ENCODE peak calls at places on chromosome 1, in seven cellular contexts. One of them, this sample, is unnamed.

GRCh38 chr1:52360595-52360968 is 5.4 kb downstream of the CC2D1B start:
- DNase-seq in hepatocyte: no peak
- DNase-seq in fibroblast of lung: no peak
- DNase-seq in mesenchymal stem cell: no peak
- DNase-seq in IMR-90: no peak
- DNase-seq in GM23248: no peak
- DNase-seq in H9: no peak
- DNase-seq in this sample: no peak

GRCh38 chr1:112698366-112699310 is 8.3 kb downstream of the RHOC start:
- DNase-seq in hepatocyte: peak
- DNase-seq in fibroblast of lung: no peak
- DNase-seq in mesenchymal stem cell: no peak
- DNase-seq in IMR-90: no peak
- DNase-seq in GM23248: no peak
- DNase-seq in H9: no peak
- DNase-seq in this sample: peak

GRCh38 chr1:38962560-38962959 is 20.9 kb upstream of the RHBDL2 start:
- DNase-seq in hepatocyte: no peak
- DNase-seq in fibroblast of lung: peak
- DNase-seq in mesenchymal stem cell: peak
- DNase-seq in IMR-90: peak
- DNase-seq in GM23248: peak
- DNase-seq in H9: no peak
- DNase-seq in this sample: peak

GRCh38 chr1:41338820-41339219 is 22.4 kb upstream of the FOXO6 start:
- DNase-seq in hepatocyte: no peak
- DNase-seq in fibroblast of lung: no peak
- DNase-seq in mesenchymal stem cell: no peak
- DNase-seq in IMR-90: no peak
- DNase-seq in GM23248: no peak
- DNase-seq in H9: no peak
- DNase-seq in this sample: no peak

GRCh38 chr1:110211503-110212164 is 1.5 kb downstream of the KCNC4 start:
- DNase-seq in hepatocyte: no peak
- DNase-seq in fibroblast of lung: no peak
- DNase-seq in mesenchymal stem cell: no peak
- DNase-seq in IMR-90: no peak
- DNase-seq in GM23248: peak
- DNase-seq in H9: peak
- DNase-seq in this sample: no peak

GRCh38 chr1:207404849-207405525 is 49.1 kb upstream of the CR2 start:
- DNase-seq in hepatocyte: peak
- DNase-seq in fibroblast of lung: peak
- DNase-seq in mesenchymal stem cell: peak
- DNase-seq in IMR-90: peak
- DNase-seq in GM23248: peak
- DNase-seq in H9: no peak
- DNase-seq in this sample: peak

GRCh38 chr1:91498498-91499245 is 2.0 kb upstream of the CDC7 start:
- DNase-seq in hepatocyte: no peak
- DNase-seq in fibroblast of lung: no peak
- DNase-seq in mesenchymal stem cell: no peak
- DNase-seq in IMR-90: no peak
- DNase-seq in GM23248: no peak
- DNase-seq in H9: no peak
- DNase-seq in this sample: peak

GRCh38 chr1:27671964-27672749 is at the start of gene IFI6:
- DNase-seq in hepatocyte: peak
- DNase-seq in fibroblast of lung: peak
- DNase-seq in mesenchymal stem cell: peak
- DNase-seq in IMR-90: peak
- DNase-seq in GM23248: peak
- DNase-seq in H9: peak
- DNase-seq in this sample: peak

GRCh38 chr1:64006276-64007051 is 197.0 kb upstream of the UBE2U start:
- DNase-seq in hepatocyte: peak
- DNase-seq in fibroblast of lung: peak
- DNase-seq in mesenchymal stem cell: peak
- DNase-seq in IMR-90: peak
- DNase-seq in GM23248: peak
- DNase-seq in H9: no peak
- DNase-seq in this sample: peak

GRCh38 chr1:46352363-46352762 is 11.8 kb downstream of the NSUN4 start:
- DNase-seq in hepatocyte: no peak
- DNase-seq in fibroblast of lung: no peak
- DNase-seq in mesenchymal stem cell: no peak
- DNase-seq in IMR-90: no peak
- DNase-seq in GM23248: no peak
- DNase-seq in H9: no peak
- DNase-seq in this sample: no peak

GRCh38 chr1:24047101-24047459 is 64.9 kb downstream of the MYOM3 start:
- DNase-seq in hepatocyte: no peak
- DNase-seq in fibroblast of lung: peak
- DNase-seq in mesenchymal stem cell: no peak
- DNase-seq in IMR-90: peak
- DNase-seq in GM23248: peak
- DNase-seq in H9: no peak
- DNase-seq in this sample: peak

GRCh38 chr1:68623700-68624099 is 126.8 kb upstream of the DEPDC1 start:
- DNase-seq in hepatocyte: no peak
- DNase-seq in fibroblast of lung: peak
- DNase-seq in mesenchymal stem cell: no peak
- DNase-seq in IMR-90: no peak
- DNase-seq in GM23248: no peak
- DNase-seq in H9: no peak
- DNase-seq in this sample: no peak

GRCh38 chr1:33684346-33685122 is 179.3 kb upstream of the HMGB4 start:
- DNase-seq in hepatocyte: no peak
- DNase-seq in fibroblast of lung: no peak
- DNase-seq in mesenchymal stem cell: no peak
- DNase-seq in IMR-90: no peak
- DNase-seq in GM23248: peak
- DNase-seq in H9: no peak
- DNase-seq in this sample: no peak

GRCh38 chr1:23629728-23630290 is 61.8 kb upstream of the RPL11 start:
- DNase-seq in hepatocyte: no peak
- DNase-seq in fibroblast of lung: no peak
- DNase-seq in mesenchymal stem cell: no peak
- DNase-seq in IMR-90: no peak
- DNase-seq in GM23248: no peak
- DNase-seq in H9: no peak
- DNase-seq in this sample: no peak

GRCh38 chr1:19400875-19401854 is 84.2 kb downstream of the CAPZB start:
- DNase-seq in hepatocyte: no peak
- DNase-seq in fibroblast of lung: no peak
- DNase-seq in mesenchymal stem cell: no peak
- DNase-seq in IMR-90: no peak
- DNase-seq in GM23248: no peak
- DNase-seq in H9: peak
- DNase-seq in this sample: no peak

GRCh38 chr1:205284420-205285144 is 37.0 kb downstream of the NUAK2 start:
- DNase-seq in hepatocyte: peak
- DNase-seq in fibroblast of lung: peak
- DNase-seq in mesenchymal stem cell: peak
- DNase-seq in IMR-90: peak
- DNase-seq in GM23248: peak
- DNase-seq in H9: peak
- DNase-seq in this sample: peak

GRCh38 chr1:228337031-228337564 is 69.5 kb downstream of the TRIM11 start:
- DNase-seq in hepatocyte: no peak
- DNase-seq in fibroblast of lung: no peak
- DNase-seq in mesenchymal stem cell: no peak
- DNase-seq in IMR-90: no peak
- DNase-seq in GM23248: no peak
- DNase-seq in H9: no peak
- DNase-seq in this sample: no peak

GRCh38 chr1:20192364-20192763 is 6.0 kb upstream of the PLA2G2C start:
- DNase-seq in hepatocyte: peak
- DNase-seq in fibroblast of lung: peak
- DNase-seq in mesenchymal stem cell: peak
- DNase-seq in IMR-90: peak
- DNase-seq in GM23248: peak
- DNase-seq in H9: no peak
- DNase-seq in this sample: no peak

GRCh38 chr1:226763741-226764264 is 24.7 kb upstream of the ITPKB start:
- DNase-seq in hepatocyte: peak
- DNase-seq in fibroblast of lung: peak
- DNase-seq in mesenchymal stem cell: peak
- DNase-seq in IMR-90: peak
- DNase-seq in GM23248: peak
- DNase-seq in H9: peak
- DNase-seq in this sample: no peak

GRCh38 chr1:156897078-156897825 is 3.7 kb downstream of the PEAR1 start:
- DNase-seq in hepatocyte: no peak
- DNase-seq in fibroblast of lung: peak
- DNase-seq in mesenchymal stem cell: peak
- DNase-seq in IMR-90: peak
- DNase-seq in GM23248: peak
- DNase-seq in H9: no peak
- DNase-seq in this sample: no peak

GRCh38 chr1:156898151-156898550 is 4.6 kb downstream of the PEAR1 start:
- DNase-seq in hepatocyte: peak
- DNase-seq in fibroblast of lung: peak
- DNase-seq in mesenchymal stem cell: peak
- DNase-seq in IMR-90: peak
- DNase-seq in GM23248: no peak
- DNase-seq in H9: no peak
- DNase-seq in this sample: peak

GRCh38 chr1:156895408-156895874 is 1.9 kb downstream of the PEAR1 start:
- DNase-seq in hepatocyte: no peak
- DNase-seq in fibroblast of lung: no peak
- DNase-seq in mesenchymal stem cell: peak
- DNase-seq in IMR-90: peak
- DNase-seq in GM23248: no peak
- DNase-seq in H9: no peak
- DNase-seq in this sample: no peak

GRCh38 chr1:156895927-156896326 is 2.4 kb downstream of the PEAR1 start:
- DNase-seq in hepatocyte: no peak
- DNase-seq in fibroblast of lung: no peak
- DNase-seq in mesenchymal stem cell: no peak
- DNase-seq in IMR-90: no peak
- DNase-seq in GM23248: no peak
- DNase-seq in H9: no peak
- DNase-seq in this sample: no peak

GRCh38 chr1:156896490-156897033 is 3.0 kb downstream of the PEAR1 start:
- DNase-seq in hepatocyte: peak
- DNase-seq in fibroblast of lung: peak
- DNase-seq in mesenchymal stem cell: peak
- DNase-seq in IMR-90: peak
- DNase-seq in GM23248: peak
- DNase-seq in H9: peak
- DNase-seq in this sample: peak
- H3K4me2 ChIP-seq in hepatocyte: no peak
- H3K4me2 ChIP-seq in fibroblast of lung: peak
- H3K4me2 ChIP-seq in mesenchymal stem cell: peak
- H3K4me2 ChIP-seq in IMR-90: peak
- H3K4me2 ChIP-seq in GM23248: peak
- H3K4me2 ChIP-seq in H9: no peak
- H3K4me2 ChIP-seq in this sample: no peak

GRCh38 chr1:165849336-165850133 is 22.1 kb downstream of the UCK2 start:
- DNase-seq in hepatocyte: no peak
- DNase-seq in fibroblast of lung: no peak
- DNase-seq in mesenchymal stem cell: no peak
- DNase-seq in IMR-90: no peak
- DNase-seq in GM23248: no peak
- DNase-seq in H9: no peak
- DNase-seq in this sample: no peak

GRCh38 chr1:165852896-165853295 is 25.5 kb downstream of the UCK2 start:
- DNase-seq in hepatocyte: no peak
- DNase-seq in fibroblast of lung: no peak
- DNase-seq in mesenchymal stem cell: no peak
- DNase-seq in IMR-90: no peak
- DNase-seq in GM23248: no peak
- DNase-seq in H9: no peak
- DNase-seq in this sample: no peak

GRCh38 chr1:165854101-165854845 is 26.9 kb downstream of the UCK2 start:
- DNase-seq in hepatocyte: peak
- DNase-seq in fibroblast of lung: peak
- DNase-seq in mesenchymal stem cell: peak
- DNase-seq in IMR-90: peak
- DNase-seq in GM23248: peak
- DNase-seq in H9: no peak
- DNase-seq in this sample: no peak

GRCh38 chr1:165853528-165854075 is 26.2 kb downstream of the UCK2 start:
- DNase-seq in hepatocyte: no peak
- DNase-seq in fibroblast of lung: no peak
- DNase-seq in mesenchymal stem cell: no peak
- DNase-seq in IMR-90: peak
- DNase-seq in GM23248: no peak
- DNase-seq in H9: no peak
- DNase-seq in this sample: no peak

GRCh38 chr1:165851034-165851658 is 23.7 kb downstream of the UCK2 start:
- DNase-seq in hepatocyte: no peak
- DNase-seq in fibroblast of lung: peak
- DNase-seq in mesenchymal stem cell: peak
- DNase-seq in IMR-90: peak
- DNase-seq in GM23248: peak
- DNase-seq in H9: no peak
- DNase-seq in this sample: no peak
- H3K4me2 ChIP-seq in hepatocyte: no peak
- H3K4me2 ChIP-seq in fibroblast of lung: no peak
- H3K4me2 ChIP-seq in mesenchymal stem cell: peak
- H3K4me2 ChIP-seq in IMR-90: no peak
- H3K4me2 ChIP-seq in GM23248: peak
- H3K4me2 ChIP-seq in H9: no peak
- H3K4me2 ChIP-seq in this sample: no peak

DNA sequence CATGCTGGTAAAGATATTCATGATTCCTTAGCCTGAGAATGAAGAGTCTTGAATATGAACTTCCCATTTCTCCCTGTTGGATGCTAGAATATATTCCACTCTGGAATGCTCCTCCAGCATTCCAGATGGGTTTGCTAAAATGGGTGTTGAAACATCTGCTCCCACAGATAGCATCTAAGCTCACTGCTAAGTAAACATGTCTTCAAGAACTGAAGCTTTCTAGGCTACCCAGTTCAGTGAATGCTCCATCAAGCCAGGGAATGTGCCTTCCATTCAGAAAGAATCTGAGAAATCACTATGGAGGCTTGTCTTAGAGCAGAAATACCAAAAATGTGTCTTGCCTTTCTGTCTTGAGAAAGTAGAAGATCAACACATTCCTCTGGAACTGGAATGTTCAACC is 81.1 kb downstream of the TNFSF18 start:
- DNase-seq in hepatocyte: no peak
- DNase-seq in fibroblast of lung: peak
- DNase-seq in mesenchymal stem cell: peak
- DNase-seq in IMR-90: peak
- DNase-seq in GM23248: peak
- DNase-seq in H9: no peak
- DNase-seq in this sample: peak
- H3K4me2 ChIP-seq in hepatocyte: no peak
- H3K4me2 ChIP-seq in fibroblast of lung: no peak
- H3K4me2 ChIP-seq in mesenchymal stem cell: no peak
- H3K4me2 ChIP-seq in IMR-90: no peak
- H3K4me2 ChIP-seq in GM23248: peak
- H3K4me2 ChIP-seq in H9: no peak
- H3K4me2 ChIP-seq in this sample: no peak

DNA sequence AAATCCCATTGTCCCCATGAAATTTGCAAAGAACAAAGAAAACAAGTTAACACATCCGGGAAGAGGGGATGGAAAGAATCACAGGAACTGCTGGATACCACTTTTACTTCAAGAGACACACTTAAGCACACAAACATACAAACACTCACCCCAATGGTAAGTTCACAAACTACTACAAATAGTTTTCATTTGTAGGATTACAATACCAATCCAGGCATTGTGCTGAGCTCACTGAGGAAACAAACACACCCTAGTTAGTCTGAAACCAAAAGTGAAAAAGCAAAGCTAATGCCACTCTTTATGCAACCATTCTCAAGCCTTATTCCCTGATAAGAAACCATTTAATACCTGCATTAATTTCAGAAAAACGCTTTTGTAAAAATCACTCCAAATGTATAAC is 38.4 kb downstream of the RNF115 start:
- DNase-seq in hepatocyte: no peak
- DNase-seq in fibroblast of lung: peak
- DNase-seq in mesenchymal stem cell: peak
- DNase-seq in IMR-90: peak
- DNase-seq in GM23248: peak
- DNase-seq in H9: no peak
- DNase-seq in this sample: no peak
- H3K4me2 ChIP-seq in hepatocyte: peak
- H3K4me2 ChIP-seq in fibroblast of lung: peak
- H3K4me2 ChIP-seq in mesenchymal stem cell: no peak
- H3K4me2 ChIP-seq in IMR-90: peak
- H3K4me2 ChIP-seq in GM23248: peak
- H3K4me2 ChIP-seq in H9: no peak
- H3K4me2 ChIP-seq in this sample: no peak